ENCODE peak calls at places on chromosomes 6 and 20, in four cellular contexts. C is epithelial cell of esophagus, O is A549, X is CD14-positive monocyte. L is an unnamed sample.

GRCh38 chr6:3825851-3826581 is 23.2 kb upstream of the FAM50B start:
- DNase-seq in X (no peak), C (peak), O (peak), L (peak)

GRCh38 chr6:42781546-42781810 is 374 bp upstream of the BICRAL start:
- DNase-seq in C (no peak), O (no peak), X (no peak), L (no peak)

GRCh38 chr20:45266977-45267376 is 12.6 kb upstream of the SLPI start:
- DNase-seq in C (peak), X (no peak), O (no peak), L (no peak)

GRCh38 chr6:9521152-9521530 is 893.7 kb downstream of the TFAP2A start:
- DNase-seq in O (no peak), X (no peak), C (no peak), L (no peak)

GRCh38 chr6:79455446-79455845 is 81.8 kb downstream of the LCA5 start:
- DNase-seq in C (peak), O (no peak), X (no peak), L (no peak)

GRCh38 chr20:3572151-3572550 is 91.0 kb downstream of the GFRA4 start:
- DNase-seq in O (no peak), X (no peak), C (no peak), L (no peak)

GRCh38 chr6:29816030-29816429 is 11.6 kb upstream of the HLA-G start:
- DNase-seq in X (no peak), C (peak), O (no peak), L (no peak)

GRCh38 chr6:156645106-156645505 is 132.1 kb upstream of the ARID1B start:
- DNase-seq in O (no peak), X (no peak), C (no peak), L (no peak)

GRCh38 chr6:39941138-39941537 is 6.9 kb upstream of the MOCS1 start:
- DNase-seq in O (no peak), X (no peak), C (no peak), L (no peak)

GRCh38 chr6:112018619-112019416 is 35.1 kb upstream of the CCN6 start:
- DNase-seq in O (no peak), C (no peak), X (no peak), L (no peak)

GRCh38 chr20:4195499-4195898 is 180.1 kb upstream of the RNF24 start:
- DNase-seq in O (peak), X (no peak), C (peak), L (peak)

GRCh38 chr20:63522981-63523611 is 2.5 kb downstream of the PPDPF start:
- DNase-seq in C (no peak), X (peak), O (no peak), L (no peak)

GRCh38 chr6:121319112-121319553 is 15.1 kb downstream of the TBC1D32 start:
- DNase-seq in O (peak), C (peak), X (no peak), L (no peak)

GRCh38 chr20:7924692-7925091 is 15.6 kb downstream of the HAO1 start:
- DNase-seq in C (peak), O (no peak), X (no peak), L (no peak)

GRCh38 chr6:150176152-150176551 is 33.3 kb downstream of the PPP1R14C start:
- DNase-seq in O (no peak), X (no peak), C (peak), L (no peak)

GRCh38 chr6:96156425-96156824 is 140.7 kb downstream of the FUT9 start:
- DNase-seq in C (no peak), O (no peak), X (no peak), L (no peak)

GRCh38 chr6:43060034-43060754 is 763 bp downstream of the KLC4 start:
- DNase-seq in C (peak), O (peak), X (no peak), L (no peak)

GRCh38 chr6:39075010-39075738 is 26.6 kb downstream of the GLP1R start:
- DNase-seq in X (peak), C (no peak), O (no peak), L (no peak)

GRCh38 chr20:49230575-49231211 is 11.5 kb downstream of the DDX27 start:
- DNase-seq in X (peak), C (no peak), O (no peak), L (no peak)

GRCh38 chr20:60953311-60953710 is 298.8 kb upstream of the CDH4 start:
- DNase-seq in X (no peak), C (no peak), O (no peak), L (no peak)

GRCh38 chr6:133568970-133569889 is 319.7 kb upstream of the TCF21 start:
- DNase-seq in C (peak), O (peak), X (no peak), L (peak)

GRCh38 chr20:10565191-10565921 is 108.4 kb downstream of the JAG1 start:
- DNase-seq in O (no peak), C (peak), X (no peak), L (no peak)

GRCh38 chr6:14231546-14232280 is 114.1 kb downstream of the CD83 start:
- DNase-seq in O (no peak), C (no peak), X (no peak), L (no peak)

GRCh38 chr20:46256293-46256692 is 52.0 kb downstream of the CDH22 start:
- DNase-seq in C (no peak), O (no peak), X (no peak), L (no peak)

GRCh38 chr6:47000842-47001241 is 41.3 kb downstream of the ADGRF1 start:
- DNase-seq in C (peak), X (no peak), O (no peak), L (no peak)

GRCh38 chr6:169019727-169020491 is 233.7 kb downstream of the THBS2 start:
- DNase-seq in O (no peak), X (no peak), C (no peak), L (no peak)

GRCh38 chr20:54025166-54025835 is 45.1 kb downstream of the BCAS1 start:
- DNase-seq in C (no peak), X (no peak), O (no peak), L (no peak)

GRCh38 chr20:57746832-57747404 is 37.1 kb upstream of the PMEPA1 start:
- DNase-seq in X (no peak), C (no peak), O (no peak), L (no peak)

GRCh38 chr20:57749861-57750260 is 40.0 kb upstream of the PMEPA1 start:
- DNase-seq in X (no peak), O (no peak), C (no peak), L (no peak)

GRCh38 chr20:57749131-57749690 is 39.4 kb upstream of the PMEPA1 start:
- DNase-seq in X (no peak), C (no peak), O (no peak), L (no peak)

GRCh38 chr20:57747889-57748456 is 38.2 kb upstream of the PMEPA1 start:
- DNase-seq in C (no peak), O (no peak), X (no peak), L (no peak)

GRCh38 chr20:57748601-57749130 is 38.9 kb upstream of the PMEPA1 start:
- DNase-seq in O (peak), C (peak), X (no peak), L (no peak)
- TF ChIP-seq CTCF in O (peak), C (no peak), X (no peak), L (no peak)

GRCh38 chr20:19886666-19887288 is 128.7 kb downstream of the RIN2 start:
- DNase-seq in O (peak), X (no peak), C (peak), L (no peak)
- TF ChIP-seq CTCF in O (peak), X (no peak), C (peak), L (no peak)

GRCh38 chr6:17167327-17167979 is 65.6 kb downstream of the STMND1 start:
- DNase-seq in C (peak), X (no peak), O (peak), L (peak)
- TF ChIP-seq CTCF in C (peak), X (no peak), O (peak), L (peak)

GRCh38 chr6:51684038-51684437 is 403.4 kb downstream of the PKHD1 start:
- DNase-seq in X (no peak), O (no peak), C (peak), L (no peak)
- TF ChIP-seq CTCF in X (no peak), O (no peak), C (peak), L (no peak)